ENCODE peak calls at places on chromosomes 6 and 20, in nine cellular contexts. One of them, this sample, is unnamed.

GRCh38 chr6:164107297-164107995 is 692.9 kb downstream of the QKI start:
- DNase-seq in amniotic stem cell: no peak
- DNase-seq in HEK293T: no peak
- DNase-seq in NAMALWA: no peak
- DNase-seq in posterior cingulate gyrus: no peak
- DNase-seq in activated naive CD4-positive, alpha-beta T cell treated with Interleukin-2 at 50 U/mL for 16 hours: no peak
- DNase-seq in AG10803: peak
- DNase-seq in stimulated activated CD8-positive, alpha-beta memory T cell treated with anti-CD3 and anti-CD28 coated beads, Interleukin-4, amount 100 ng/mL, for 4 hours: no peak
- DNase-seq in GM13976: no peak
- DNase-seq in this sample: no peak

GRCh38 chr6:42104095-42104806 is 38.2 kb downstream of the C6orf132 start:
- DNase-seq in GM13976: peak
- DNase-seq in amniotic stem cell: no peak
- DNase-seq in AG10803: peak
- DNase-seq in activated naive CD4-positive, alpha-beta T cell treated with Interleukin-2 at 50 U/mL for 16 hours: peak
- DNase-seq in posterior cingulate gyrus: no peak
- DNase-seq in stimulated activated CD8-positive, alpha-beta memory T cell treated with anti-CD3 and anti-CD28 coated beads, Interleukin-4, amount 100 ng/mL, for 4 hours: peak
- DNase-seq in NAMALWA: peak
- DNase-seq in HEK293T: peak
- DNase-seq in this sample: peak

GRCh38 chr6:3176562-3177355 is 19.4 kb upstream of the TUBB2A start:
- DNase-seq in GM13976: no peak
- DNase-seq in NAMALWA: no peak
- DNase-seq in activated naive CD4-positive, alpha-beta T cell treated with Interleukin-2 at 50 U/mL for 16 hours: peak
- DNase-seq in posterior cingulate gyrus: peak
- DNase-seq in amniotic stem cell: peak
- DNase-seq in HEK293T: peak
- DNase-seq in stimulated activated CD8-positive, alpha-beta memory T cell treated with anti-CD3 and anti-CD28 coated beads, Interleukin-4, amount 100 ng/mL, for 4 hours: no peak
- DNase-seq in AG10803: peak
- DNase-seq in this sample: peak

GRCh38 chr20:1165941-1166340 is 18.8 kb downstream of the TMEM74B start:
- DNase-seq in NAMALWA: no peak
- DNase-seq in stimulated activated CD8-positive, alpha-beta memory T cell treated with anti-CD3 and anti-CD28 coated beads, Interleukin-4, amount 100 ng/mL, for 4 hours: no peak
- DNase-seq in activated naive CD4-positive, alpha-beta T cell treated with Interleukin-2 at 50 U/mL for 16 hours: no peak
- DNase-seq in GM13976: no peak
- DNase-seq in amniotic stem cell: no peak
- DNase-seq in AG10803: no peak
- DNase-seq in posterior cingulate gyrus: no peak
- DNase-seq in HEK293T: no peak
- DNase-seq in this sample: no peak

GRCh38 chr6:25086500-25087091 is 150.8 kb upstream of the RIPOR2 start:
- DNase-seq in posterior cingulate gyrus: no peak
- DNase-seq in stimulated activated CD8-positive, alpha-beta memory T cell treated with anti-CD3 and anti-CD28 coated beads, Interleukin-4, amount 100 ng/mL, for 4 hours: no peak
- DNase-seq in NAMALWA: no peak
- DNase-seq in HEK293T: no peak
- DNase-seq in GM13976: no peak
- DNase-seq in amniotic stem cell: no peak
- DNase-seq in AG10803: no peak
- DNase-seq in activated naive CD4-positive, alpha-beta T cell treated with Interleukin-2 at 50 U/mL for 16 hours: no peak
- DNase-seq in this sample: no peak

GRCh38 chr6:21496749-21497148 is 96.8 kb upstream of the SOX4 start:
- DNase-seq in GM13976: no peak
- DNase-seq in HEK293T: no peak
- DNase-seq in stimulated activated CD8-positive, alpha-beta memory T cell treated with anti-CD3 and anti-CD28 coated beads, Interleukin-4, amount 100 ng/mL, for 4 hours: no peak
- DNase-seq in NAMALWA: no peak
- DNase-seq in amniotic stem cell: no peak
- DNase-seq in AG10803: peak
- DNase-seq in posterior cingulate gyrus: no peak
- DNase-seq in activated naive CD4-positive, alpha-beta T cell treated with Interleukin-2 at 50 U/mL for 16 hours: no peak
- DNase-seq in this sample: no peak

GRCh38 chr20:13771853-13772453 is 12.8 kb downstream of the ESF1 start:
- DNase-seq in AG10803: peak
- DNase-seq in posterior cingulate gyrus: no peak
- DNase-seq in stimulated activated CD8-positive, alpha-beta memory T cell treated with anti-CD3 and anti-CD28 coated beads, Interleukin-4, amount 100 ng/mL, for 4 hours: no peak
- DNase-seq in activated naive CD4-positive, alpha-beta T cell treated with Interleukin-2 at 50 U/mL for 16 hours: no peak
- DNase-seq in amniotic stem cell: no peak
- DNase-seq in NAMALWA: peak
- DNase-seq in GM13976: peak
- DNase-seq in HEK293T: no peak
- DNase-seq in this sample: peak

GRCh38 chr6:10381133-10381829 is 33.6 kb downstream of the TFAP2A start:
- DNase-seq in GM13976: peak
- DNase-seq in NAMALWA: no peak
- DNase-seq in stimulated activated CD8-positive, alpha-beta memory T cell treated with anti-CD3 and anti-CD28 coated beads, Interleukin-4, amount 100 ng/mL, for 4 hours: no peak
- DNase-seq in AG10803: no peak
- DNase-seq in HEK293T: no peak
- DNase-seq in activated naive CD4-positive, alpha-beta T cell treated with Interleukin-2 at 50 U/mL for 16 hours: no peak
- DNase-seq in amniotic stem cell: no peak
- DNase-seq in posterior cingulate gyrus: no peak
- DNase-seq in this sample: no peak

GRCh38 chr6:17059022-17059421 is 42.8 kb upstream of the STMND1 start:
- DNase-seq in AG10803: no peak
- DNase-seq in stimulated activated CD8-positive, alpha-beta memory T cell treated with anti-CD3 and anti-CD28 coated beads, Interleukin-4, amount 100 ng/mL, for 4 hours: no peak
- DNase-seq in GM13976: no peak
- DNase-seq in activated naive CD4-positive, alpha-beta T cell treated with Interleukin-2 at 50 U/mL for 16 hours: no peak
- DNase-seq in HEK293T: no peak
- DNase-seq in amniotic stem cell: no peak
- DNase-seq in NAMALWA: no peak
- DNase-seq in posterior cingulate gyrus: no peak
- DNase-seq in this sample: no peak

GRCh38 chr20:835220-836045 is 1.9 kb downstream of the FAM110A start:
- DNase-seq in GM13976: no peak
- DNase-seq in activated naive CD4-positive, alpha-beta T cell treated with Interleukin-2 at 50 U/mL for 16 hours: peak
- DNase-seq in AG10803: no peak
- DNase-seq in posterior cingulate gyrus: no peak
- DNase-seq in NAMALWA: no peak
- DNase-seq in amniotic stem cell: no peak
- DNase-seq in stimulated activated CD8-positive, alpha-beta memory T cell treated with anti-CD3 and anti-CD28 coated beads, Interleukin-4, amount 100 ng/mL, for 4 hours: peak
- DNase-seq in HEK293T: no peak
- DNase-seq in this sample: no peak

GRCh38 chr20:57584768-57585461 is 24.0 kb downstream of the PCK1 start:
- DNase-seq in posterior cingulate gyrus: no peak
- DNase-seq in HEK293T: no peak
- DNase-seq in activated naive CD4-positive, alpha-beta T cell treated with Interleukin-2 at 50 U/mL for 16 hours: no peak
- DNase-seq in stimulated activated CD8-positive, alpha-beta memory T cell treated with anti-CD3 and anti-CD28 coated beads, Interleukin-4, amount 100 ng/mL, for 4 hours: no peak
- DNase-seq in NAMALWA: no peak
- DNase-seq in AG10803: no peak
- DNase-seq in GM13976: no peak
- DNase-seq in amniotic stem cell: no peak
- DNase-seq in this sample: no peak

GRCh38 chr6:14921170-14921569 is 324.7 kb upstream of the JARID2 start:
- DNase-seq in stimulated activated CD8-positive, alpha-beta memory T cell treated with anti-CD3 and anti-CD28 coated beads, Interleukin-4, amount 100 ng/mL, for 4 hours: no peak
- DNase-seq in posterior cingulate gyrus: no peak
- DNase-seq in HEK293T: no peak
- DNase-seq in activated naive CD4-positive, alpha-beta T cell treated with Interleukin-2 at 50 U/mL for 16 hours: no peak
- DNase-seq in GM13976: no peak
- DNase-seq in NAMALWA: no peak
- DNase-seq in amniotic stem cell: no peak
- DNase-seq in AG10803: no peak
- DNase-seq in this sample: no peak

GRCh38 chr20:53838311-53838873 is 232.0 kb downstream of the BCAS1 start:
- DNase-seq in posterior cingulate gyrus: no peak
- DNase-seq in GM13976: no peak
- DNase-seq in activated naive CD4-positive, alpha-beta T cell treated with Interleukin-2 at 50 U/mL for 16 hours: no peak
- DNase-seq in stimulated activated CD8-positive, alpha-beta memory T cell treated with anti-CD3 and anti-CD28 coated beads, Interleukin-4, amount 100 ng/mL, for 4 hours: no peak
- DNase-seq in HEK293T: no peak
- DNase-seq in NAMALWA: no peak
- DNase-seq in amniotic stem cell: no peak
- DNase-seq in AG10803: no peak
- DNase-seq in this sample: no peak

GRCh38 chr20:5080384-5080877 is 39.3 kb downstream of the PCNA start:
- DNase-seq in AG10803: peak
- DNase-seq in posterior cingulate gyrus: no peak
- DNase-seq in activated naive CD4-positive, alpha-beta T cell treated with Interleukin-2 at 50 U/mL for 16 hours: peak
- DNase-seq in GM13976: no peak
- DNase-seq in NAMALWA: peak
- DNase-seq in amniotic stem cell: no peak
- DNase-seq in stimulated activated CD8-positive, alpha-beta memory T cell treated with anti-CD3 and anti-CD28 coated beads, Interleukin-4, amount 100 ng/mL, for 4 hours: no peak
- DNase-seq in HEK293T: no peak
- DNase-seq in this sample: no peak

GRCh38 chr6:160027931-160028330 is 59.0 kb downstream of the IGF2R start:
- DNase-seq in activated naive CD4-positive, alpha-beta T cell treated with Interleukin-2 at 50 U/mL for 16 hours: no peak
- DNase-seq in HEK293T: no peak
- DNase-seq in amniotic stem cell: no peak
- DNase-seq in NAMALWA: no peak
- DNase-seq in stimulated activated CD8-positive, alpha-beta memory T cell treated with anti-CD3 and anti-CD28 coated beads, Interleukin-4, amount 100 ng/mL, for 4 hours: no peak
- DNase-seq in posterior cingulate gyrus: no peak
- DNase-seq in GM13976: no peak
- DNase-seq in AG10803: no peak
- DNase-seq in this sample: no peak

GRCh38 chr6:63904844-63905243 is 269.2 kb downstream of the PHF3 start:
- DNase-seq in amniotic stem cell: no peak
- DNase-seq in GM13976: no peak
- DNase-seq in stimulated activated CD8-positive, alpha-beta memory T cell treated with anti-CD3 and anti-CD28 coated beads, Interleukin-4, amount 100 ng/mL, for 4 hours: no peak
- DNase-seq in activated naive CD4-positive, alpha-beta T cell treated with Interleukin-2 at 50 U/mL for 16 hours: no peak
- DNase-seq in HEK293T: no peak
- DNase-seq in AG10803: peak
- DNase-seq in posterior cingulate gyrus: no peak
- DNase-seq in NAMALWA: no peak
- DNase-seq in this sample: no peak

GRCh38 chr6:85006362-85006761 is 242.0 kb upstream of the TBX18 start:
- DNase-seq in NAMALWA: no peak
- DNase-seq in amniotic stem cell: no peak
- DNase-seq in stimulated activated CD8-positive, alpha-beta memory T cell treated with anti-CD3 and anti-CD28 coated beads, Interleukin-4, amount 100 ng/mL, for 4 hours: no peak
- DNase-seq in HEK293T: no peak
- DNase-seq in GM13976: no peak
- DNase-seq in AG10803: no peak
- DNase-seq in activated naive CD4-positive, alpha-beta T cell treated with Interleukin-2 at 50 U/mL for 16 hours: no peak
- DNase-seq in posterior cingulate gyrus: no peak
- DNase-seq in this sample: no peak

GRCh38 chr20:53133134-53133533 is 161.0 kb downstream of the TSHZ2 start:
- DNase-seq in NAMALWA: no peak
- DNase-seq in HEK293T: no peak
- DNase-seq in amniotic stem cell: no peak
- DNase-seq in AG10803: no peak
- DNase-seq in activated naive CD4-positive, alpha-beta T cell treated with Interleukin-2 at 50 U/mL for 16 hours: no peak
- DNase-seq in stimulated activated CD8-positive, alpha-beta memory T cell treated with anti-CD3 and anti-CD28 coated beads, Interleukin-4, amount 100 ng/mL, for 4 hours: no peak
- DNase-seq in GM13976: no peak
- DNase-seq in posterior cingulate gyrus: no peak
- DNase-seq in this sample: no peak

GRCh38 chr6:160391419-160392116 is 43.4 kb downstream of the SLC22A3 start:
- DNase-seq in AG10803: no peak
- DNase-seq in amniotic stem cell: no peak
- DNase-seq in stimulated activated CD8-positive, alpha-beta memory T cell treated with anti-CD3 and anti-CD28 coated beads, Interleukin-4, amount 100 ng/mL, for 4 hours: no peak
- DNase-seq in HEK293T: no peak
- DNase-seq in activated naive CD4-positive, alpha-beta T cell treated with Interleukin-2 at 50 U/mL for 16 hours: no peak
- DNase-seq in NAMALWA: no peak
- DNase-seq in posterior cingulate gyrus: no peak
- DNase-seq in GM13976: no peak
- DNase-seq in this sample: peak

GRCh38 chr6:110522427-110522826 is 46.0 kb upstream of the SLC22A16 start:
- DNase-seq in NAMALWA: no peak
- DNase-seq in AG10803: no peak
- DNase-seq in GM13976: no peak
- DNase-seq in posterior cingulate gyrus: no peak
- DNase-seq in amniotic stem cell: no peak
- DNase-seq in HEK293T: no peak
- DNase-seq in activated naive CD4-positive, alpha-beta T cell treated with Interleukin-2 at 50 U/mL for 16 hours: no peak
- DNase-seq in stimulated activated CD8-positive, alpha-beta memory T cell treated with anti-CD3 and anti-CD28 coated beads, Interleukin-4, amount 100 ng/mL, for 4 hours: no peak
- DNase-seq in this sample: no peak

GRCh38 chr6:9002833-9003232 is 567.5 kb upstream of the SLC35B3 start:
- DNase-seq in posterior cingulate gyrus: no peak
- DNase-seq in activated naive CD4-positive, alpha-beta T cell treated with Interleukin-2 at 50 U/mL for 16 hours: no peak
- DNase-seq in HEK293T: no peak
- DNase-seq in stimulated activated CD8-positive, alpha-beta memory T cell treated with anti-CD3 and anti-CD28 coated beads, Interleukin-4, amount 100 ng/mL, for 4 hours: no peak
- DNase-seq in GM13976: no peak
- DNase-seq in AG10803: no peak
- DNase-seq in NAMALWA: no peak
- DNase-seq in amniotic stem cell: no peak
- DNase-seq in this sample: no peak

GRCh38 chr6:107264357-107264831 is 149.1 kb upstream of the BEND3 start:
- DNase-seq in HEK293T: no peak
- DNase-seq in activated naive CD4-positive, alpha-beta T cell treated with Interleukin-2 at 50 U/mL for 16 hours: no peak
- DNase-seq in posterior cingulate gyrus: no peak
- DNase-seq in stimulated activated CD8-positive, alpha-beta memory T cell treated with anti-CD3 and anti-CD28 coated beads, Interleukin-4, amount 100 ng/mL, for 4 hours: no peak
- DNase-seq in GM13976: no peak
- DNase-seq in amniotic stem cell: no peak
- DNase-seq in NAMALWA: no peak
- DNase-seq in AG10803: peak
- DNase-seq in this sample: peak

GRCh38 chr6:10395946-10396577 is 18.8 kb downstream of the TFAP2A start:
- DNase-seq in posterior cingulate gyrus: no peak
- DNase-seq in NAMALWA: no peak
- DNase-seq in amniotic stem cell: no peak
- DNase-seq in AG10803: no peak
- DNase-seq in HEK293T: no peak
- DNase-seq in GM13976: no peak
- DNase-seq in stimulated activated CD8-positive, alpha-beta memory T cell treated with anti-CD3 and anti-CD28 coated beads, Interleukin-4, amount 100 ng/mL, for 4 hours: no peak
- DNase-seq in activated naive CD4-positive, alpha-beta T cell treated with Interleukin-2 at 50 U/mL for 16 hours: no peak
- DNase-seq in this sample: no peak

GRCh38 chr6:38239719-38240451 is 399.8 kb downstream of the BTBD9 start:
- DNase-seq in GM13976: peak
- DNase-seq in AG10803: peak
- DNase-seq in stimulated activated CD8-positive, alpha-beta memory T cell treated with anti-CD3 and anti-CD28 coated beads, Interleukin-4, amount 100 ng/mL, for 4 hours: no peak
- DNase-seq in HEK293T: no peak
- DNase-seq in activated naive CD4-positive, alpha-beta T cell treated with Interleukin-2 at 50 U/mL for 16 hours: no peak
- DNase-seq in NAMALWA: peak
- DNase-seq in amniotic stem cell: no peak
- DNase-seq in posterior cingulate gyrus: no peak
- DNase-seq in this sample: no peak

GRCh38 chr6:113646701-113647100 is 210.4 kb upstream of the MARCKS start:
- DNase-seq in posterior cingulate gyrus: no peak
- DNase-seq in amniotic stem cell: no peak
- DNase-seq in activated naive CD4-positive, alpha-beta T cell treated with Interleukin-2 at 50 U/mL for 16 hours: no peak
- DNase-seq in AG10803: no peak
- DNase-seq in stimulated activated CD8-positive, alpha-beta memory T cell treated with anti-CD3 and anti-CD28 coated beads, Interleukin-4, amount 100 ng/mL, for 4 hours: no peak
- DNase-seq in HEK293T: no peak
- DNase-seq in NAMALWA: no peak
- DNase-seq in GM13976: no peak
- DNase-seq in this sample: no peak

GRCh38 chr20:63082308-63082938 is 75.7 kb upstream of the BHLHE23 start:
- DNase-seq in amniotic stem cell: no peak
- DNase-seq in stimulated activated CD8-positive, alpha-beta memory T cell treated with anti-CD3 and anti-CD28 coated beads, Interleukin-4, amount 100 ng/mL, for 4 hours: no peak
- DNase-seq in AG10803: peak
- DNase-seq in activated naive CD4-positive, alpha-beta T cell treated with Interleukin-2 at 50 U/mL for 16 hours: peak
- DNase-seq in NAMALWA: peak
- DNase-seq in GM13976: peak
- DNase-seq in posterior cingulate gyrus: no peak
- DNase-seq in HEK293T: peak
- DNase-seq in this sample: peak

GRCh38 chr6:87237804-87238203 is 82.4 kb downstream of the ZNF292 start:
- DNase-seq in posterior cingulate gyrus: no peak
- DNase-seq in HEK293T: peak
- DNase-seq in GM13976: peak
- DNase-seq in AG10803: peak
- DNase-seq in stimulated activated CD8-positive, alpha-beta memory T cell treated with anti-CD3 and anti-CD28 coated beads, Interleukin-4, amount 100 ng/mL, for 4 hours: no peak
- DNase-seq in activated naive CD4-positive, alpha-beta T cell treated with Interleukin-2 at 50 U/mL for 16 hours: no peak
- DNase-seq in NAMALWA: peak
- DNase-seq in amniotic stem cell: no peak
- DNase-seq in this sample: peak

GRCh38 chr6:139605350-139605749 is 230.9 kb upstream of the CITED2 start:
- DNase-seq in GM13976: no peak
- DNase-seq in posterior cingulate gyrus: no peak
- DNase-seq in NAMALWA: no peak
- DNase-seq in stimulated activated CD8-positive, alpha-beta memory T cell treated with anti-CD3 and anti-CD28 coated beads, Interleukin-4, amount 100 ng/mL, for 4 hours: no peak
- DNase-seq in amniotic stem cell: no peak
- DNase-seq in AG10803: peak
- DNase-seq in activated naive CD4-positive, alpha-beta T cell treated with Interleukin-2 at 50 U/mL for 16 hours: no peak
- DNase-seq in HEK293T: no peak
- DNase-seq in this sample: no peak

GRCh38 chr6:169254456-169255316 is 1.0 kb upstream of the THBS2 start:
- DNase-seq in HEK293T: no peak
- DNase-seq in amniotic stem cell: no peak
- DNase-seq in NAMALWA: no peak
- DNase-seq in AG10803: no peak
- DNase-seq in activated naive CD4-positive, alpha-beta T cell treated with Interleukin-2 at 50 U/mL for 16 hours: no peak
- DNase-seq in stimulated activated CD8-positive, alpha-beta memory T cell treated with anti-CD3 and anti-CD28 coated beads, Interleukin-4, amount 100 ng/mL, for 4 hours: no peak
- DNase-seq in GM13976: no peak
- DNase-seq in posterior cingulate gyrus: no peak
- DNase-seq in this sample: no peak

GRCh38 chr20:21571841-21572690 is 58.2 kb upstream of the NKX2-2 start:
- DNase-seq in posterior cingulate gyrus: no peak
- DNase-seq in GM13976: peak
- DNase-seq in stimulated activated CD8-positive, alpha-beta memory T cell treated with anti-CD3 and anti-CD28 coated beads, Interleukin-4, amount 100 ng/mL, for 4 hours: no peak
- DNase-seq in NAMALWA: peak
- DNase-seq in AG10803: peak
- DNase-seq in amniotic stem cell: no peak
- DNase-seq in HEK293T: peak
- DNase-seq in activated naive CD4-positive, alpha-beta T cell treated with Interleukin-2 at 50 U/mL for 16 hours: peak
- DNase-seq in this sample: peak

GRCh38 chr6:88367248-88367647 is 201.1 kb upstream of the CNR1 start:
- DNase-seq in amniotic stem cell: no peak
- DNase-seq in stimulated activated CD8-positive, alpha-beta memory T cell treated with anti-CD3 and anti-CD28 coated beads, Interleukin-4, amount 100 ng/mL, for 4 hours: no peak
- DNase-seq in activated naive CD4-positive, alpha-beta T cell treated with Interleukin-2 at 50 U/mL for 16 hours: no peak
- DNase-seq in posterior cingulate gyrus: no peak
- DNase-seq in AG10803: no peak
- DNase-seq in NAMALWA: no peak
- DNase-seq in HEK293T: no peak
- DNase-seq in GM13976: no peak
- DNase-seq in this sample: no peak

This sample was measured in HepG2.